ENCODE peak calls at places on chromosome 17, in six cellular contexts. Z is tibial nerve, J is ovary, L is fibroblast of lung, E is SK-N-MC, T is stomach. S is an unnamed sample.

GRCh38 chr17:31721291-31722025 is 137.6 kb downstream of the COPRS start:
- DNase-seq in J (no peak), E (no peak), Z (no peak), L (no peak), T (no peak), S (no peak)

GRCh38 chr17:32488177-32488542 is 1.4 kb downstream of the CDK5R1 start:
- DNase-seq in E (no peak), T (no peak), L (no peak), Z (no peak), J (no peak), S (no peak)

GRCh38 chr17:50163846-50164696 is 1.7 kb upstream of the SGCA start:
- DNase-seq in E (no peak), Z (no peak), J (no peak), T (no peak), L (no peak), S (no peak)

GRCh38 chr17:17189559-17189958 is 16.6 kb downstream of the PLD6 start:
- DNase-seq in E (no peak), Z (no peak), T (no peak), J (no peak), L (no peak), S (no peak)

GRCh38 chr17:74527756-74528155 is 3.5 kb downstream of the CD300LB start:
- DNase-seq in L (no peak), T (peak), J (no peak), E (no peak), Z (no peak), S (no peak)

GRCh38 chr17:50274142-50274944 is at the start of gene TMEM92:
- DNase-seq in J (no peak), T (peak), Z (no peak), L (no peak), E (no peak), S (peak)

GRCh38 chr17:27628376-27628775 is 2.6 kb upstream of the LGALS9 start:
- DNase-seq in Z (no peak), J (no peak), T (no peak), E (no peak), L (no peak), S (no peak)

GRCh38 chr17:71975998-71976649 is 144.7 kb upstream of the SOX9 start:
- DNase-seq in Z (peak), E (no peak), L (peak), J (peak), T (peak), S (peak)

GRCh38 chr17:17231621-17232302 is 5.2 kb downstream of the FLCN start:
- DNase-seq in T (no peak), E (no peak), L (no peak), J (no peak), Z (no peak), S (no peak)

GRCh38 chr17:17416007-17416399 is 60.8 kb upstream of the MED9 start:
- DNase-seq in T (no peak), Z (no peak), E (no peak), L (peak), J (no peak), S (peak)

GRCh38 chr17:4972322-4972721 is 4.7 kb upstream of the SPAG7 start:
- DNase-seq in J (no peak), L (no peak), E (no peak), T (no peak), Z (no peak), S (no peak)

GRCh38 chr17:53496356-53496755 is 326.4 kb upstream of the KIF2B start:
- DNase-seq in E (no peak), Z (no peak), J (no peak), L (no peak), T (no peak), S (no peak)

GRCh38 chr17:29241015-29241963 is 5.4 kb upstream of the CRYBA1 start:
- DNase-seq in J (no peak), T (no peak), E (no peak), Z (no peak), L (peak), S (no peak)

GRCh38 chr17:83068641-83069570 is 10.5 kb upstream of the METRNL start:
- DNase-seq in J (peak), T (no peak), E (no peak), Z (no peak), L (no peak), S (no peak)

GRCh38 chr17:64653985-64654355 is 8.1 kb downstream of the SMURF2 start:
- DNase-seq in J (no peak), E (no peak), L (peak), T (no peak), Z (no peak), S (no peak)

GRCh38 chr17:40338058-40338457 is 26.5 kb downstream of the GJD3 start:
- DNase-seq in Z (no peak), E (no peak), J (no peak), L (no peak), T (no peak), S (no peak)

GRCh38 chr17:3754458-3755334 is 31.0 kb downstream of the HASPIN start:
- DNase-seq in T (peak), E (no peak), L (no peak), Z (no peak), J (peak), S (peak)

GRCh38 chr17:40651939-40652338 is 4.3 kb upstream of the SMARCE1 start:
- DNase-seq in L (no peak), E (no peak), J (no peak), T (no peak), Z (no peak), S (no peak)

GRCh38 chr17:20074001-20074400 is 64.8 kb downstream of the SPECC1 start:
- DNase-seq in L (no peak), J (no peak), E (no peak), T (no peak), Z (no peak), S (no peak)

GRCh38 chr17:20073056-20073979 is 64.2 kb downstream of the SPECC1 start:
- DNase-seq in Z (peak), E (no peak), L (peak), J (peak), T (peak), S (peak)

GRCh38 chr17:20080513-20080912 is 71.4 kb downstream of the SPECC1 start:
- DNase-seq in E (no peak), Z (no peak), J (no peak), L (no peak), T (no peak), S (no peak)

GRCh38 chr17:20074489-20074888 is 65.3 kb downstream of the SPECC1 start:
- DNase-seq in E (no peak), J (no peak), L (no peak), Z (no peak), T (no peak), S (no peak)

GRCh38 chr17:20077978-20078674 is 69.0 kb downstream of the SPECC1 start:
- DNase-seq in Z (no peak), L (no peak), E (no peak), J (no peak), T (no peak), S (no peak)
- H3K27ac ChIP-seq in Z (no peak), L (no peak), E (no peak), J (no peak), T (no peak), S (no peak)

GRCh38 chr17:44935116-44935515 is 12.5 kb downstream of the KIF18B start:
- DNase-seq in E (no peak), J (no peak), T (no peak), Z (no peak), L (no peak), S (no peak)
- H3K27ac ChIP-seq in E (no peak), J (no peak), T (no peak), Z (no peak), L (no peak), S (no peak)

DNA sequence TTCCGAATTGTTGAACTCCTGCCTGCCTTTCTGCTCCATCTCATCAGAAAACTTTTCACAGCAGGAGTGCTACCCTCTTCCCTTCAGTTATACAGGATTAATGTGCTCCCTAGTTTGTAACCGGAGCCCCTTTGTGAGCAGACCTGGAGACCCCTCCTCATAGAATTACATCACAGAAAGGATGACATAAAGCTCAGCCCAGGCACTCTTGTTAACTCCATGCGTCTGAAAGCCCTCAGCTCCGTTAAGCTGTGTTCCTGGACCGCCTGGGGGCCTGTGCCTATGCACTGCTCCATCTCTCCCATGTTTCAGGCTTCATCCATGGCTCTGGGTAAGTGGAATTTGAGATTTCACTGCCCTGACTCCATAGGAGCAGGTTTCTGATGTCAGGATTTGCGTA is 7.6 kb downstream of the WSCD1 start:
- DNase-seq in T (no peak), E (no peak), L (no peak), Z (no peak), J (no peak), S (no peak)
- H3K27ac ChIP-seq in T (no peak), E (no peak), L (no peak), Z (no peak), J (no peak), S (no peak)

GRCh38 chr17:9860851-9861250 is 35.1 kb downstream of the GLP2R start:
- DNase-seq in J (no peak), E (no peak), Z (no peak), L (no peak), T (no peak), S (no peak)
- H3K27ac ChIP-seq in J (no peak), E (no peak), Z (no peak), L (no peak), T (no peak), S (no peak)

GRCh38 chr17:10457952-10458351 is 11.4 kb downstream of the MYH4 start:
- DNase-seq in Z (no peak), L (no peak), J (no peak), E (no peak), T (no peak), S (no peak)
- H3K27ac ChIP-seq in Z (no peak), L (no peak), J (no peak), E (no peak), T (no peak), S (no peak)

GRCh38 chr17:8518858-8519257 is 83.2 kb downstream of the NDEL1 start:
- DNase-seq in Z (no peak), T (no peak), L (no peak), J (no peak), E (no peak), S (no peak)

GRCh38 chr17:8518346-8518745 is 82.7 kb downstream of the NDEL1 start:
- DNase-seq in T (no peak), Z (no peak), E (no peak), L (no peak), J (no peak), S (no peak)

DNA sequence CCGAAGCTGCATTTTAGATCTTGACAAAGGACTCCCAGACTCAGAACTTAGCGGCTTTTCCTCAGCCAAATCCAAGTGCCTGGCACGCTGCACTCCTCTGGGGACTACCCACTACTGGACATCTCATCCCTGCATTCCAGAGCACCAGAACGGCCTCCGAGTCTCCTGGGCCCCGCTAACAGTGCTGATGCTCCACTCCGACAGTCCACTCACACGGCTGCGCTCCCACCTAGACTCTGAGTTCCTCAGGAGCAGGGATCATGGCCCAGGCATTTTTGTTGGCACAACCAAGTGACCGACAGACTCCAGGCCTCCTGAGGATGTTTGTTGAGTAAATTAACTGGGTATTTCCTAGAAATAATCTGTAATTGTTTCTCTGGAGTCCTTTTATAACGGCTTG is 79.1 kb downstream of the NDEL1 start:
- DNase-seq in T (no peak), L (no peak), J (no peak), Z (no peak), E (no peak), S (no peak)
- H3K27ac ChIP-seq in T (no peak), L (no peak), J (no peak), Z (no peak), E (no peak), S (no peak)

GRCh38 chr17:66398059-66398458 is 95.6 kb downstream of the PRKCA start:
- DNase-seq in J (no peak), L (no peak), E (no peak), Z (no peak), T (no peak), S (no peak)

GRCh38 chr17:66397486-66397885 is 95.1 kb downstream of the PRKCA start:
- DNase-seq in L (no peak), E (no peak), T (no peak), Z (no peak), J (no peak), S (no peak)

GRCh38 chr17:66387391-66387981 is 85.1 kb downstream of the PRKCA start:
- DNase-seq in J (no peak), Z (no peak), E (no peak), L (no peak), T (no peak), S (no peak)

GRCh38 chr17:66395961-66396360 is 93.5 kb downstream of the PRKCA start:
- DNase-seq in E (no peak), T (no peak), J (no peak), L (no peak), Z (no peak), S (no peak)

DNA sequence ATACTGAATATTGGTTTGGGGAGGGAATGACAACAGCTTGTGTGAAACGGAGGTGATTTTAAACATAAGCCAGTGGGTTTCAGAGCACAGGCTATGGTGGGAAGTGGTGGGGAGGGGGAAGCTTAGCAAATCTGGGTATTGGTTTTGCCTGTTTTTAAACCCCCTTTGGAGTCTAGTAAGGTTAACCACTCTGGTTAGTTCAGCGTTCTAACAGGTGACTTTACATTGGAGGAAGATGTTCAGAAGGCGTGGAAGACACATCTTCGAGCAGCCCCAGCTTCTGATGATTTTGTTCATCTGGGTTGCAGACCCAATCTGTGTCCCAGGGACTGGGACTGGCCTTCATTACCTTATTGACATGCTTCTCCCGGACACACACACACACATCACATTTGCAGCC is 90.6 kb downstream of the PRKCA start:
- DNase-seq in T (no peak), L (no peak), E (no peak), J (no peak), Z (no peak), S (no peak)
- H3K27ac ChIP-seq in T (no peak), L (no peak), E (peak), J (peak), Z (no peak), S (peak)

GRCh38 chr17:80105762-80106161 is 4.4 kb downstream of the GAA start:
- DNase-seq in T (peak), J (peak), L (peak), Z (no peak), E (no peak), S (no peak)

GRCh38 chr17:80107231-80108021 is 6.0 kb downstream of the GAA start:
- DNase-seq in T (no peak), L (no peak), J (no peak), E (no peak), Z (no peak), S (no peak)

GRCh38 chr17:80106176-80106575 is 4.8 kb downstream of the GAA start:
- DNase-seq in E (no peak), T (no peak), L (no peak), Z (no peak), J (no peak), S (no peak)

GRCh38 chr17:80108321-80108971 is 7.1 kb downstream of the GAA start:
- DNase-seq in Z (no peak), E (no peak), T (no peak), L (no peak), J (no peak), S (no peak)

GRCh38 chr17:80106751-80107150 is 5.4 kb downstream of the GAA start:
- DNase-seq in L (no peak), J (no peak), E (no peak), T (no peak), Z (no peak), S (no peak)
- H3K27ac ChIP-seq in L (no peak), J (no peak), E (no peak), T (no peak), Z (no peak), S (no peak)

GRCh38 chr17:42797067-42798007 is 1.2 kb downstream of the COA3 start:
- DNase-seq in Z (no peak), T (peak), L (no peak), J (no peak), E (no peak), S (no peak)

GRCh38 chr17:42795465-42795864 is 3.0 kb downstream of the COA3 start:
- DNase-seq in T (no peak), Z (no peak), L (no peak), E (no peak), J (no peak), S (no peak)

GRCh38 chr17:42798383-42799380 is at the start of the genes CNTD1 and COA3:
- DNase-seq in Z (peak), L (peak), J (peak), E (peak), T (peak), S (peak)

GRCh38 chr17:42796066-42796758 is 2.3 kb downstream of the COA3 start:
- DNase-seq in Z (no peak), T (no peak), L (no peak), J (no peak), E (no peak), S (no peak)

DNA sequence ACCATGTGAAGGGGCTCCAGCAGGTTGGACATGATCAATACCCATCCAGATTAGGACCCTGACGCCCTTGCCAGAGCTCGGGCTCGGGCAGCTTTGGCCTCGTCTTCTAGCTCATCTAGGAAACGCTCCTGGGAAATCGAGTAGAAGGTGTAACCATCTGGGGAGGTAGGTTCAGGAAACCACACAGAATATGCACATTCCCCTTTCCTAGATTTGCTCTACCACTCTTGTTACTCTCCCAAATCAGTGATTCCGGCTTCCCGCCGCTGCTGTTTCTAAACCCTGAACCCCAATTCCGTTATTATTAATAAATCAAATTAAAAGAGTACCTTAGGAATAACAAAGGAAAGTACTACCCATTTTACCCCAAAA is 507 bp downstream of the COA3 start:
- DNase-seq in E (no peak), T (no peak), L (no peak), Z (no peak), J (no peak), S (no peak)
- H3K27ac ChIP-seq in E (no peak), T (peak), L (peak), Z (peak), J (peak), S (peak)